ENCODE peak calls at places on chromosomes 4 and X, in nine cellular contexts. One of them, this sample, is unnamed.
A peak's percentile ranks its signal among the peaks of the same experiment; 100 is the strongest.

GRCh38 chrX:72243472-72243871 is 4.6 kb upstream of the ERCC6L start:
- DNase-seq in fibroblast of lung: peak; percentile 67
- DNase-seq in cardiac muscle cell: peak; percentile 66
- DNase-seq in PC-3: peak; percentile 41
- DNase-seq in MM.1S: no peak
- DNase-seq in tibial artery: no peak
- DNase-seq in SJSA1: no peak
- DNase-seq in stomach: no peak
- DNase-seq in neuronal stem cell: no peak
- DNase-seq in this sample: no peak

GRCh38 chrX:145002776-145003175 is 244.5 kb upstream of the SPANXN1 start:
- DNase-seq in neuronal stem cell: no peak
- DNase-seq in cardiac muscle cell: no peak
- DNase-seq in PC-3: peak; percentile 46
- DNase-seq in stomach: no peak
- DNase-seq in fibroblast of lung: peak; percentile 7
- DNase-seq in tibial artery: no peak
- DNase-seq in SJSA1: no peak
- DNase-seq in MM.1S: no peak
- DNase-seq in this sample: no peak

GRCh38 chr4:107853444-107854325 is 29.0 kb downstream of the SGMS2 start:
- DNase-seq in tibial artery: no peak
- DNase-seq in SJSA1: no peak
- DNase-seq in neuronal stem cell: no peak
- DNase-seq in PC-3: peak; percentile 60
- DNase-seq in fibroblast of lung: peak; percentile 83
- DNase-seq in cardiac muscle cell: peak; percentile 89
- DNase-seq in stomach: no peak
- DNase-seq in MM.1S: no peak
- DNase-seq in this sample: no peak

GRCh38 chr4:164134388-164134787 is 619.5 kb upstream of the SMIM31 start:
- DNase-seq in tibial artery: no peak
- DNase-seq in SJSA1: no peak
- DNase-seq in PC-3: no peak
- DNase-seq in neuronal stem cell: no peak
- DNase-seq in cardiac muscle cell: no peak
- DNase-seq in MM.1S: no peak
- DNase-seq in stomach: no peak
- DNase-seq in fibroblast of lung: peak; percentile 12
- DNase-seq in this sample: no peak

GRCh38 chr4:110959041-110959643 is 336.3 kb upstream of the PITX2 start:
- DNase-seq in fibroblast of lung: peak; percentile 14
- DNase-seq in neuronal stem cell: no peak
- DNase-seq in tibial artery: no peak
- DNase-seq in MM.1S: no peak
- DNase-seq in SJSA1: no peak
- DNase-seq in stomach: no peak
- DNase-seq in cardiac muscle cell: peak; percentile 36
- DNase-seq in PC-3: no peak
- DNase-seq in this sample: no peak

GRCh38 chr4:26729547-26729946 is 131.1 kb upstream of the STIM2 start:
- DNase-seq in neuronal stem cell: no peak
- DNase-seq in tibial artery: no peak
- DNase-seq in cardiac muscle cell: no peak
- DNase-seq in SJSA1: no peak
- DNase-seq in fibroblast of lung: no peak
- DNase-seq in stomach: no peak
- DNase-seq in PC-3: no peak
- DNase-seq in MM.1S: no peak
- DNase-seq in this sample: no peak

GRCh38 chrX:40313269-40313668 is 215.5 kb upstream of the BCOR start:
- DNase-seq in fibroblast of lung: no peak
- DNase-seq in MM.1S: peak; percentile 24
- DNase-seq in stomach: no peak
- DNase-seq in SJSA1: no peak
- DNase-seq in tibial artery: no peak
- DNase-seq in neuronal stem cell: no peak
- DNase-seq in cardiac muscle cell: no peak
- DNase-seq in PC-3: no peak
- DNase-seq in this sample: no peak

GRCh38 chr4:135510582-135510981 is 1309.0 kb upstream of the PABPC4L start:
- DNase-seq in PC-3: no peak
- DNase-seq in SJSA1: no peak
- DNase-seq in neuronal stem cell: no peak
- DNase-seq in tibial artery: no peak
- DNase-seq in stomach: no peak
- DNase-seq in cardiac muscle cell: no peak
- DNase-seq in MM.1S: peak; percentile 10
- DNase-seq in fibroblast of lung: no peak
- DNase-seq in this sample: no peak

GRCh38 chr4:40295572-40295971 is 39.6 kb upstream of the CHRNA9 start:
- DNase-seq in PC-3: no peak
- DNase-seq in neuronal stem cell: no peak
- DNase-seq in tibial artery: no peak
- DNase-seq in fibroblast of lung: no peak
- DNase-seq in cardiac muscle cell: no peak
- DNase-seq in SJSA1: no peak
- DNase-seq in stomach: no peak
- DNase-seq in MM.1S: no peak
- DNase-seq in this sample: no peak

GRCh38 chr4:40301592-40301991 is 33.5 kb upstream of the CHRNA9 start:
- DNase-seq in SJSA1: no peak
- DNase-seq in tibial artery: no peak
- DNase-seq in cardiac muscle cell: no peak
- DNase-seq in MM.1S: peak; percentile 98
- DNase-seq in neuronal stem cell: no peak
- DNase-seq in PC-3: no peak
- DNase-seq in fibroblast of lung: no peak
- DNase-seq in stomach: no peak
- DNase-seq in this sample: no peak

GRCh38 chr4:40300371-40301162 is 34.6 kb upstream of the CHRNA9 start:
- DNase-seq in cardiac muscle cell: no peak
- DNase-seq in neuronal stem cell: no peak
- DNase-seq in MM.1S: no peak
- DNase-seq in stomach: no peak
- DNase-seq in tibial artery: no peak
- DNase-seq in PC-3: no peak
- DNase-seq in fibroblast of lung: no peak
- DNase-seq in SJSA1: no peak
- DNase-seq in this sample: no peak

GRCh38 chr4:40299704-40300336 is 35.3 kb upstream of the CHRNA9 start:
- DNase-seq in stomach: peak; percentile 52
- DNase-seq in cardiac muscle cell: no peak
- DNase-seq in PC-3: peak; percentile 47
- DNase-seq in tibial artery: no peak
- DNase-seq in fibroblast of lung: no peak
- DNase-seq in neuronal stem cell: no peak
- DNase-seq in MM.1S: no peak
- DNase-seq in SJSA1: no peak
- DNase-seq in this sample: no peak

GRCh38 chr4:40299126-40299525 is 36.0 kb upstream of the CHRNA9 start:
- DNase-seq in cardiac muscle cell: no peak
- DNase-seq in fibroblast of lung: no peak
- DNase-seq in stomach: no peak
- DNase-seq in SJSA1: no peak
- DNase-seq in tibial artery: no peak
- DNase-seq in PC-3: no peak
- DNase-seq in MM.1S: no peak
- DNase-seq in neuronal stem cell: no peak
- DNase-seq in this sample: no peak
- H3K27ac ChIP-seq in cardiac muscle cell: no peak overlapping the region
- H3K27ac ChIP-seq in fibroblast of lung: no peak overlapping the region
- H3K27ac ChIP-seq in stomach: no peak overlapping the region
- H3K27ac ChIP-seq in SJSA1: no peak overlapping the region
- H3K27ac ChIP-seq in tibial artery: no peak overlapping the region
- H3K27ac ChIP-seq in PC-3: peak overlapping the region; percentile 34
- H3K27ac ChIP-seq in MM.1S: no peak overlapping the region
- H3K27ac ChIP-seq in neuronal stem cell: no peak overlapping the region
- H3K27ac ChIP-seq in this sample: no peak overlapping the region

DNA sequence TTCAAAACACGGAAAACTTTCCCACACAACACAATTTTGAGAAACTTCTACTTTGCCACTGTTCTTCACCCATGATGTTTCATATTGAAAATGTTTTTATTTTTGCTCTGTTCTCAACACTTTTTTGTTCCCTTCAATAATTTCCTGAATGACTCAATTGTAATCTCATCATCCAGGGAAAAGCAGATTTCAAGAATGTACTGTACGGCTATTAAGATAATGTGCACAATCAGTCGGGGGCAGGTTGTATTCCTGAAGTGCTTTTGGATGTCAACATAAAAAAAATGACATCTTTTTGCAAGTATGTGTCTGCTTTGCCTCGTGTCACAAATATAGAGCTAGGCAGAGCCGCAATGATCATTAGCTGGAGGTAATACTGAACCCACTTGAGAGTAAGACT is 9.7 kb downstream of the SMPX start:
- DNase-seq in MM.1S: no peak
- DNase-seq in SJSA1: no peak
- DNase-seq in fibroblast of lung: no peak
- DNase-seq in PC-3: no peak
- DNase-seq in tibial artery: no peak
- DNase-seq in cardiac muscle cell: no peak
- DNase-seq in neuronal stem cell: no peak
- DNase-seq in stomach: no peak
- DNase-seq in this sample: no peak
- H3K27ac ChIP-seq in MM.1S: no peak overlapping the region
- H3K27ac ChIP-seq in SJSA1: no peak overlapping the region
- H3K27ac ChIP-seq in fibroblast of lung: no peak overlapping the region
- H3K27ac ChIP-seq in PC-3: no peak overlapping the region
- H3K27ac ChIP-seq in tibial artery: no peak overlapping the region
- H3K27ac ChIP-seq in cardiac muscle cell: peak overlapping the region; percentile 83
- H3K27ac ChIP-seq in neuronal stem cell: no peak overlapping the region
- H3K27ac ChIP-seq in stomach: no peak overlapping the region
- H3K27ac ChIP-seq in this sample: no peak overlapping the region

GRCh38 chr4:146062325-146062715 is 113.2 kb upstream of the LSM6 start:
- DNase-seq in cardiac muscle cell: no peak
- DNase-seq in PC-3: no peak
- DNase-seq in SJSA1: no peak
- DNase-seq in stomach: no peak
- DNase-seq in neuronal stem cell: no peak
- DNase-seq in fibroblast of lung: no peak
- DNase-seq in tibial artery: no peak
- DNase-seq in MM.1S: no peak
- DNase-seq in this sample: no peak

GRCh38 chr4:146058531-146058930 is 117.0 kb upstream of the LSM6 start:
- DNase-seq in stomach: no peak
- DNase-seq in SJSA1: no peak
- DNase-seq in cardiac muscle cell: no peak
- DNase-seq in PC-3: no peak
- DNase-seq in tibial artery: no peak
- DNase-seq in MM.1S: no peak
- DNase-seq in fibroblast of lung: no peak
- DNase-seq in neuronal stem cell: no peak
- DNase-seq in this sample: no peak

GRCh38 chr4:146059865-146060264 is 115.7 kb upstream of the LSM6 start:
- DNase-seq in MM.1S: peak; percentile 70
- DNase-seq in cardiac muscle cell: no peak
- DNase-seq in tibial artery: no peak
- DNase-seq in fibroblast of lung: no peak
- DNase-seq in SJSA1: no peak
- DNase-seq in PC-3: no peak
- DNase-seq in stomach: no peak
- DNase-seq in neuronal stem cell: no peak
- DNase-seq in this sample: no peak

GRCh38 chr4:146061610-146062324 is 113.8 kb upstream of the LSM6 start:
- DNase-seq in MM.1S: no peak
- DNase-seq in cardiac muscle cell: no peak
- DNase-seq in SJSA1: no peak
- DNase-seq in fibroblast of lung: no peak
- DNase-seq in stomach: no peak
- DNase-seq in neuronal stem cell: no peak
- DNase-seq in tibial artery: no peak
- DNase-seq in PC-3: no peak
- DNase-seq in this sample: no peak

DNA sequence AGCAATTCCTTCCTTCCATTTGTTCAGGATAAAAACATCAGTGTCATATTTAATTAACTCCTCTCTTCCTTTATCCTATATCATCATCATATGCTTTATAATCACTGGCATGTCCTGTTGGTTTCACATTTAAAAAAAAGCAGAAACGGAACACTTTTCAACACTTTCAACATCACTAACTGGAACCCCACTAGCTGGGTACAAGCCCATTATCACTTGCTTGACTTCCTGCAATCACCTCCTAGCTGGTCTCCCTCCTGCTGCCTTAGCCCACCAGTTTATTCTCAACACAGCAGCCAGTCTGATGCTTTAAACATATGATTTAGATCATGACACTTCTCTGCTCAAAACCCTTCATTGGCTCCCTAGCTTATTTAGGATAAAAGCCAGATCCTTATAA is 116.4 kb upstream of the LSM6 start:
- DNase-seq in stomach: no peak
- DNase-seq in fibroblast of lung: no peak
- DNase-seq in MM.1S: no peak
- DNase-seq in neuronal stem cell: no peak
- DNase-seq in cardiac muscle cell: no peak
- DNase-seq in SJSA1: no peak
- DNase-seq in tibial artery: no peak
- DNase-seq in PC-3: no peak
- DNase-seq in this sample: no peak
- H3K27ac ChIP-seq in stomach: no peak overlapping the region
- H3K27ac ChIP-seq in fibroblast of lung: no peak overlapping the region
- H3K27ac ChIP-seq in MM.1S: no peak overlapping the region
- H3K27ac ChIP-seq in neuronal stem cell: no peak overlapping the region
- H3K27ac ChIP-seq in cardiac muscle cell: no peak overlapping the region
- H3K27ac ChIP-seq in SJSA1: no peak overlapping the region
- H3K27ac ChIP-seq in tibial artery: no peak overlapping the region
- H3K27ac ChIP-seq in PC-3: no peak overlapping the region
- H3K27ac ChIP-seq in this sample: no peak overlapping the region

GRCh38 chrX:47093860-47094259 is 15.6 kb downstream of the RGN start:
- DNase-seq in fibroblast of lung: no peak
- DNase-seq in stomach: no peak
- DNase-seq in PC-3: no peak
- DNase-seq in MM.1S: no peak
- DNase-seq in neuronal stem cell: no peak
- DNase-seq in tibial artery: no peak
- DNase-seq in SJSA1: no peak
- DNase-seq in cardiac muscle cell: no peak
- DNase-seq in this sample: no peak

GRCh38 chrX:47097018-47097417 is 18.8 kb downstream of the RGN start:
- DNase-seq in fibroblast of lung: no peak
- DNase-seq in neuronal stem cell: no peak
- DNase-seq in cardiac muscle cell: no peak
- DNase-seq in tibial artery: no peak
- DNase-seq in MM.1S: no peak
- DNase-seq in stomach: no peak
- DNase-seq in SJSA1: no peak
- DNase-seq in PC-3: no peak
- DNase-seq in this sample: no peak

GRCh38 chrX:47093248-47093647 is 15.0 kb downstream of the RGN start:
- DNase-seq in fibroblast of lung: peak; percentile 24
- DNase-seq in PC-3: peak; percentile 54
- DNase-seq in neuronal stem cell: no peak
- DNase-seq in tibial artery: no peak
- DNase-seq in cardiac muscle cell: peak; percentile 53
- DNase-seq in stomach: no peak
- DNase-seq in MM.1S: peak; percentile 56
- DNase-seq in SJSA1: no peak
- DNase-seq in this sample: no peak

GRCh38 chrX:47101206-47101605 is 23.0 kb downstream of the RGN start:
- DNase-seq in neuronal stem cell: no peak
- DNase-seq in tibial artery: no peak
- DNase-seq in stomach: no peak
- DNase-seq in MM.1S: no peak
- DNase-seq in fibroblast of lung: no peak
- DNase-seq in SJSA1: no peak
- DNase-seq in PC-3: no peak
- DNase-seq in cardiac muscle cell: no peak
- DNase-seq in this sample: no peak

GRCh38 chrX:47098746-47099145 is 20.5 kb downstream of the RGN start:
- DNase-seq in SJSA1: no peak
- DNase-seq in neuronal stem cell: no peak
- DNase-seq in PC-3: no peak
- DNase-seq in cardiac muscle cell: no peak
- DNase-seq in fibroblast of lung: no peak
- DNase-seq in stomach: no peak
- DNase-seq in MM.1S: no peak
- DNase-seq in tibial artery: no peak
- DNase-seq in this sample: no peak
- H3K27ac ChIP-seq in SJSA1: no peak overlapping the region
- H3K27ac ChIP-seq in neuronal stem cell: no peak overlapping the region
- H3K27ac ChIP-seq in PC-3: no peak overlapping the region
- H3K27ac ChIP-seq in cardiac muscle cell: no peak overlapping the region
- H3K27ac ChIP-seq in fibroblast of lung: no peak overlapping the region
- H3K27ac ChIP-seq in stomach: no peak overlapping the region
- H3K27ac ChIP-seq in MM.1S: no peak overlapping the region
- H3K27ac ChIP-seq in tibial artery: no peak overlapping the region
- H3K27ac ChIP-seq in this sample: no peak overlapping the region